ENCODE peak calls at places on chromosomes 7 and 10, in six cellular contexts. X is left ventricle myocardium inferior; Z is left lung; J is H9; T is endodermal cell; Y is CD8-positive, alpha-beta T cell. N is an unnamed sample.

GRCh38 chr7:39406464-39406863 is 159.7 kb upstream of the YAE1 start:
- DNase-seq in J (no peak), Y (no peak), X (no peak), T (no peak), Z (no peak), N (no peak)

GRCh38 chr7:138257459-138258193 is 181.4 kb downstream of the AKR1D1 start:
- DNase-seq in T (no peak), J (no peak), Y (no peak), Z (no peak), X (no peak), N (no peak)

GRCh38 chr7:143305423-143306070 is 10.4 kb upstream of the CLCN1 start:
- DNase-seq in Y (peak; percentile 58), J (peak; percentile 64), T (peak; percentile 92), Z (peak; percentile 87), X (peak; percentile 79), N (peak; percentile 68)

GRCh38 chr10:110868981-110869380 is 2.7 kb upstream of the PDCD4 start:
- DNase-seq in Y (peak; percentile 52), J (no peak), X (no peak), T (no peak), Z (no peak), N (no peak)

GRCh38 chr10:49025347-49025983 is 85.8 kb upstream of the LRRC18 start:
- DNase-seq in Y (no peak), J (no peak), Z (no peak), T (no peak), X (no peak), N (no peak)

GRCh38 chr10:13271552-13272163 is 28.2 kb downstream of the PHYH start:
- DNase-seq in Y (peak; percentile 30), X (peak; percentile 22), T (peak; percentile 95), J (peak; percentile 92), Z (no peak), N (peak; percentile 41)

GRCh38 chr10:121454776-121455175 is 143.5 kb downstream of the FGFR2 start:
- DNase-seq in J (no peak), Z (no peak), T (no peak), Y (no peak), X (no peak), N (no peak)

GRCh38 chr7:85424298-85424697 is 237.4 kb upstream of the SEMA3D start:
- DNase-seq in Y (no peak), Z (no peak), T (peak; percentile 39), X (no peak), J (no peak), N (no peak)

GRCh38 chr10:97047327-97047726 is 138.4 kb downstream of the SLIT1 start:
- DNase-seq in Z (no peak), X (no peak), T (no peak), J (no peak), Y (no peak), N (no peak)

GRCh38 chr7:24366901-24367300 is 82.9 kb downstream of the NPY start:
- DNase-seq in X (no peak), Y (no peak), Z (no peak), J (no peak), T (no peak), N (no peak)

GRCh38 chr7:133871757-133872156 is 255.4 kb upstream of the LRGUK start:
- DNase-seq in T (no peak), J (no peak), Z (no peak), X (no peak), Y (no peak), N (no peak)

GRCh38 chr10:18312385-18313145 is 172.3 kb downstream of the CACNB2 start:
- DNase-seq in T (no peak), X (no peak), Y (no peak), Z (no peak), J (no peak), N (peak; percentile 65)

GRCh38 chr7:69208848-69209247 is 389.4 kb upstream of the AUTS2 start:
- DNase-seq in X (no peak), Y (no peak), J (no peak), Z (no peak), T (no peak), N (no peak)

GRCh38 chr10:77498829-77499228 is 138.8 kb downstream of the KCNMA1 start:
- DNase-seq in J (no peak), Z (no peak), Y (no peak), X (no peak), T (no peak), N (no peak)

GRCh38 chr7:4692055-4692454 is 10.0 kb downstream of the FOXK1 start:
- DNase-seq in X (no peak), Z (no peak), J (no peak), T (no peak), Y (no peak), N (no peak)

GRCh38 chr10:102409604-102410426 is 8.8 kb downstream of the PSD start:
- DNase-seq in T (peak; percentile 71), Y (no peak), J (peak; percentile 38), X (no peak), Z (no peak), N (no peak)

GRCh38 chr7:33107136-33108066 is 1.8 kb downstream of the RP9 start:
- DNase-seq in X (no peak), J (peak; percentile 77), Z (no peak), T (peak; percentile 86), Y (no peak), N (peak; percentile 58)

GRCh38 chr7:143458263-143458662 is 15.0 kb downstream of the TAS2R60 start:
- DNase-seq in T (no peak), Z (no peak), Y (no peak), X (no peak), J (no peak), N (no peak)

DNA sequence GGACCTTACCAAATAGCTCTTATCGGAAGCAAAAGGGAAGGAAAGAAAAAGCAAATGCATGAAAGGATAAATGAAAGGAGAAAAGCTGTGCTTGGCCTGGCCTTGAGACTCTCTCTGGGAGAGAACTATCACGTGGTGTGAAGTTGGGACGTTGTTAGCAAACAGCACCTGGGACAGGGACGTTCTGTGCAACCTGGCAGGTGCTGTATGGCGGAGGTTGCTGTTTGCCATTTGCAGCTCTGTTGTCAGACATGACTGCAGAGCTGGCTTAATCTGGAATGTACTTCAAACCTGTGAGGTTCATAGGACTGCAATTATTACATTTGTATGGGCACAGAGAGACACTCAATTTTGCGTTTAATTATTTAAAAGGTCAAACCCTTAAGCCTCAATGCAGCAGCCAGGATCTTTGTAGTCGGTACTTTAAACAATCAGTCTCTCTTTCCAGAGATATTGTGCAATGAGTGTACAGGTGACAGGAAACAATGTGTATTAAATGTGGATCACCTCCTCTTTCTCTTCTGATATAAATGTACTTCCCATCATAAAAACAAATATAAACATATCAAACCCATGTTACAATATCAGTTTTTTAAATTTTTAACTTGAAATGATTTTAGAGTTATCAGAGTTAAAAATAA is 800.5 kb upstream of the KCND2 start:
- DNase-seq in X (no peak), T (peak; percentile 58), J (peak; percentile 43), Y (no peak), Z (no peak), N (no peak)
- H3K27ac ChIP-seq in X (no peak overlapping the region), T (no peak overlapping the region), J (no peak overlapping the region), Y (no peak overlapping the region), Z (no peak overlapping the region), N (no peak overlapping the region)

GRCh38 chr7:43308913-43309789 is 196.7 kb downstream of the HECW1 start:
- DNase-seq in Y (no peak), J (no peak), X (no peak), Z (no peak), T (no peak), N (no peak)
- TF ChIP-seq CTCF in Y (no peak), J (no peak), X (no peak), Z (no peak), T (peak; percentile 39), N (no peak)

GRCh38 chr10:105188737-105189463 is 547.8 kb downstream of the SORCS3 start:
- DNase-seq in X (no peak), Z (no peak), Y (no peak), T (no peak), J (no peak), N (no peak)
- H3K9me3 ChIP-seq in X (no peaks in the 10 kb centered on the region), Z (no peaks in the 10 kb centered on the region), Y (no peaks in the 10 kb centered on the region), T (no peaks in the 10 kb centered on the region), J (no peaks in the 10 kb centered on the region), N (no peaks in the 10 kb centered on the region)

GRCh38 chr10:122863796-122864592 is 15.4 kb downstream of the FAM24B start:
- DNase-seq in X (no peak), Y (no peak), Z (no peak), T (no peak), J (no peak), N (no peak)
- H3K27ac ChIP-seq in X (no peak overlapping the region), Y (no peak overlapping the region), Z (no peak overlapping the region), T (no peak overlapping the region), J (no peak overlapping the region), N (no peak overlapping the region)

GRCh38 chr10:118823256-118823907 is 68.6 kb upstream of the CACUL1 start:
- DNase-seq in J (no peak), Y (no peak), T (no peak), X (no peak), Z (no peak), N (no peak)

GRCh38 chr10:118832242-118832651 is 77.5 kb upstream of the CACUL1 start:
- DNase-seq in Z (peak; percentile 82), J (no peak), T (peak; percentile 41), Y (no peak), X (peak; percentile 67), N (no peak)

GRCh38 chr10:118827466-118828155 is 72.8 kb upstream of the CACUL1 start:
- DNase-seq in T (peak; percentile 64), X (no peak), Y (no peak), J (no peak), Z (no peak), N (no peak)
- TF ChIP-seq CTCF in T (peak; percentile 64), X (no peak), Y (no peak), J (peak; percentile 59), Z (no peak), N (peak; percentile 58)

DNA sequence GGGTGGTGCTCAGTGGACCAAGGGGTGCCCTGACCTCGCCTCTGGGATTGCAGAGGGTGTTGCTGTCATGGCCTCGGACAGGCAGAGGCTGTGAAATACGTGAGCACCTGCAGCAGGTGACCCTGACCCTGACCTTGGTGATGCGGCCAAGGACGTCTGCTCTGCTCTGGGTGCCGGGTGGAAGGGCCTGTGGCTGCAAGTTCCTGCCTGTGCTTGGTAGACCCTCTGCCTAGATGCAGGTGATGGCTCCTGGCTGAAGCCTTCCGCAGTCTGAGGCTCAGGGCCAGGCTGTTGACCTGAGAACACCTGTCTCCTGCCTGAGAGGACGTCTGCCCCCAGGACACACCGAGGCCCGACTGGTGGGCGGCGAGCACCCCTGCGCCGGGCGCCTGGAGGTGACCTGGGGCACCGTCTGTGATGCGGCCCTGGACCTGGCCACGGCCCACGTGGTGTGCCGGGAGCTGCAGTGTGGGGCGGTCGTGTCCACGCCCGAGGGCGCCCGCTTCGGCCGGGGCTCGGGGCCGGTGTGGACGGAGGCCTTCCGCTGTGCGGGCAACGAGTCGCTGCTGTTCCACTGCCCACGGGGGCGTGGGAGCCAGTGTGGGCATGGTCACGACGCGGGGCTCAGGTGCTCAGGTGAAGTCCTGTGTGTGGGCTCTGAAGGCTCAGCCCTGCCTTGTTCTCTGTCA is 4.4 kb downstream of the SCART1 start:
- DNase-seq in Z (peak; percentile 73), T (no peak), J (no peak), X (peak; percentile 11), Y (no peak), N (no peak)
- H3K9me3 ChIP-seq in Z (no peaks in the 10 kb centered on the region), T (peaks cover 10% of the 10 kb centered on the region), J (peaks cover 76% of the 10 kb centered on the region), X (no peaks in the 10 kb centered on the region), Y (no peaks in the 10 kb centered on the region), N (no peaks in the 10 kb centered on the region)

DNA sequence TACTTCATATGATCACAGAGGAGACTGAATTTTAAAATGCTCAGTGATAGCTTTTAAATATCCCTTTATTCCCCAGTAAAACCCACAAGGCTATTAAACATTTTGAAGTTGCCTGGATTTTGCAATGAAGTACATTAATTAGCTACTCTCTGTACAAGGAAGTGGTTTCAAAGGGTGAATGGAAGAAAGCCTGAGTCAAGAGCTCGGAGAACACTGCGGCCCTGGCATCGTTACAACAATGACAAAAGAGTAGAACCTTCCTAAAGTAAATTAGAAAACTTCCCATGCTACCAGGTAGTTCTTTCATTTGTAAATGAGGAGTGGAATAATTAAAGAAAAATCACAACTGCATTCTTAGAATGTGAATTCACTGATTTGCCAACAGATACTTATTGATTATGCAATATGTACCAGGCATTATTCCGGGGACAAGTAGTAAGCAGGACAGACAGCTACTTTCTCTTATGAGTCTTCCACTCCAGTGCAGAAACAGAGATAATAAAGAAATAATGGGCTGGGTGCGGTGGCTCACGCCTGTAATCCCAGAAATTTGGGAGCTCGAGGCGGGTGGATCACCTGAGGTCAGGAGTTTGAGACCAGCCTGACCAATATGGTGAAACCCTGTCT is 63.0 kb downstream of the ZNF22 start:
- DNase-seq in X (no peak), Y (no peak), Z (no peak), T (no peak), J (no peak), N (no peak)
- H3K27ac ChIP-seq in X (no peak overlapping the region), Y (no peak overlapping the region), Z (no peak overlapping the region), T (no peak overlapping the region), J (no peak overlapping the region), N (no peak overlapping the region)

N was measured in A673.